ENCODE peak calls at places on chromosomes 1 and 21, in four cellular contexts. One of them, this sample, is unnamed.

GRCh38 chr21:34022557-34023335 is 50.6 kb upstream of the MRPS6 start:
- DNase-seq in H1: no peak
- DNase-seq in IMR-90: no peak
- DNase-seq in mesendoderm: peak; percentile 16
- DNase-seq in this sample: no peak

GRCh38 chr1:234369784-234370183 is 3.5 kb upstream of the COA6 start:
- DNase-seq in H1: no peak
- DNase-seq in IMR-90: peak; percentile 81
- DNase-seq in mesendoderm: no peak
- DNase-seq in this sample: no peak

GRCh38 chr1:200741808-200742207 is 3.1 kb downstream of the CAMSAP2 start:
- DNase-seq in H1: no peak
- DNase-seq in IMR-90: no peak
- DNase-seq in mesendoderm: no peak
- DNase-seq in this sample: no peak

GRCh38 chr1:224245188-224245587 is 62.1 kb downstream of the DEGS1 start:
- DNase-seq in H1: no peak
- DNase-seq in IMR-90: peak; percentile 55
- DNase-seq in mesendoderm: no peak
- DNase-seq in this sample: no peak

GRCh38 chr1:167499657-167500056 is 18.7 kb downstream of the CD247 start:
- DNase-seq in H1: no peak
- DNase-seq in IMR-90: no peak
- DNase-seq in mesendoderm: no peak
- DNase-seq in this sample: no peak

GRCh38 chr1:116919802-116920201 is 10.1 kb downstream of the PTGFRN start:
- DNase-seq in H1: no peak
- DNase-seq in IMR-90: no peak
- DNase-seq in mesendoderm: peak; percentile 67
- DNase-seq in this sample: no peak

GRCh38 chr1:218751208-218751948 is 406.2 kb downstream of the TGFB2 start:
- DNase-seq in H1: no peak
- DNase-seq in IMR-90: no peak
- DNase-seq in mesendoderm: no peak
- DNase-seq in this sample: no peak

GRCh38 chr1:115873184-115873583 is 32.3 kb upstream of the NHLH2 start:
- DNase-seq in H1: no peak
- DNase-seq in IMR-90: no peak
- DNase-seq in mesendoderm: no peak
- DNase-seq in this sample: no peak

GRCh38 chr1:15007842-15008241 is 145.7 kb upstream of the TMEM51 start:
- DNase-seq in H1: no peak
- DNase-seq in IMR-90: no peak
- DNase-seq in mesendoderm: no peak
- DNase-seq in this sample: no peak

GRCh38 chr1:53061859-53062714 is at the start of gene PODN:
- DNase-seq in H1: no peak
- DNase-seq in IMR-90: no peak
- DNase-seq in mesendoderm: no peak
- DNase-seq in this sample: no peak

GRCh38 chr1:62926681-62927252 is 142.8 kb downstream of the ATG4C start:
- DNase-seq in H1: no peak
- DNase-seq in IMR-90: no peak
- DNase-seq in mesendoderm: peak; percentile 4
- DNase-seq in this sample: no peak

GRCh38 chr21:42236014-42236413 is 17.1 kb downstream of the ABCG1 start:
- DNase-seq in H1: no peak
- DNase-seq in IMR-90: no peak
- DNase-seq in mesendoderm: peak; percentile 38
- DNase-seq in this sample: no peak
- H4K5ac ChIP-seq in H1: no peak overlapping the region
- H4K5ac ChIP-seq in IMR-90: no peak overlapping the region
- H4K5ac ChIP-seq in mesendoderm: no peak overlapping the region
- H4K5ac ChIP-seq in this sample: no peak overlapping the region

GRCh38 chr1:89955806-89956205 is 39.1 kb upstream of the ZNF326 start:
- DNase-seq in H1: no peak
- DNase-seq in IMR-90: no peak
- DNase-seq in mesendoderm: no peak
- DNase-seq in this sample: no peak
- H3K56ac ChIP-seq in H1: no peak overlapping the region
- H3K56ac ChIP-seq in IMR-90: no peak overlapping the region
- H3K56ac ChIP-seq in mesendoderm: no peak overlapping the region
- H3K56ac ChIP-seq in this sample: no peak overlapping the region

DNA sequence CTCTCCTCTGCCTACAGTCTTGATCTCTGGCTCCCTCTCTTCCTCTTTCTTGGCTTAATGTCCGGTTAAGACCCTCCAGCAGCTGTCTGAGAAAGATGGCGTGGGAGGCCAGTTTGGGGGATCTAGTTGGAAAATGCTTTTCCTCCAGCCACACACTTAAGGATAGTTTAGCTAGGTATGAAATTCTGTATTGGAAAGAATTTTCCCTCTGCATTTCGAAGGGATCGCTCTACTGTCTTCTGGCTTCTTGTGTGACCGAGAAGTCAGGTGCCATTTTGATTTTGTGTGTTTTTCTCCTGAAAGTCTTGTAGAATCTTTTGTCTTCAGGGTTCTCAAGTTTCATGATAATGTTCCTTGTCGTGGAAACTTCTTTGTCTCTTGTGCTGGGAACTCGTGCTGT is 28.0 kb downstream of the PRKCZ start:
- DNase-seq in H1: no peak
- DNase-seq in IMR-90: no peak
- DNase-seq in mesendoderm: no peak
- DNase-seq in this sample: no peak
- H4K5ac ChIP-seq in H1: no peak overlapping the region
- H4K5ac ChIP-seq in IMR-90: no peak overlapping the region
- H4K5ac ChIP-seq in mesendoderm: no peak overlapping the region
- H4K5ac ChIP-seq in this sample: no peak overlapping the region

GRCh38 chr1:41673806-41674205 is 189.3 kb upstream of the EDN2 start:
- DNase-seq in H1: no peak
- DNase-seq in IMR-90: peak; percentile 17
- DNase-seq in mesendoderm: no peak
- DNase-seq in this sample: no peak

GRCh38 chr1:41672173-41672572 is 187.7 kb upstream of the EDN2 start:
- DNase-seq in H1: no peak
- DNase-seq in IMR-90: peak; percentile 86
- DNase-seq in mesendoderm: peak; percentile 93
- DNase-seq in this sample: no peak

GRCh38 chr1:41671116-41671755 is 186.8 kb upstream of the EDN2 start:
- DNase-seq in H1: no peak
- DNase-seq in IMR-90: no peak
- DNase-seq in mesendoderm: no peak
- DNase-seq in this sample: no peak

GRCh38 chr1:41673355-41673754 is 188.9 kb upstream of the EDN2 start:
- DNase-seq in H1: no peak
- DNase-seq in IMR-90: peak; percentile 64
- DNase-seq in mesendoderm: no peak
- DNase-seq in this sample: no peak

DNA sequence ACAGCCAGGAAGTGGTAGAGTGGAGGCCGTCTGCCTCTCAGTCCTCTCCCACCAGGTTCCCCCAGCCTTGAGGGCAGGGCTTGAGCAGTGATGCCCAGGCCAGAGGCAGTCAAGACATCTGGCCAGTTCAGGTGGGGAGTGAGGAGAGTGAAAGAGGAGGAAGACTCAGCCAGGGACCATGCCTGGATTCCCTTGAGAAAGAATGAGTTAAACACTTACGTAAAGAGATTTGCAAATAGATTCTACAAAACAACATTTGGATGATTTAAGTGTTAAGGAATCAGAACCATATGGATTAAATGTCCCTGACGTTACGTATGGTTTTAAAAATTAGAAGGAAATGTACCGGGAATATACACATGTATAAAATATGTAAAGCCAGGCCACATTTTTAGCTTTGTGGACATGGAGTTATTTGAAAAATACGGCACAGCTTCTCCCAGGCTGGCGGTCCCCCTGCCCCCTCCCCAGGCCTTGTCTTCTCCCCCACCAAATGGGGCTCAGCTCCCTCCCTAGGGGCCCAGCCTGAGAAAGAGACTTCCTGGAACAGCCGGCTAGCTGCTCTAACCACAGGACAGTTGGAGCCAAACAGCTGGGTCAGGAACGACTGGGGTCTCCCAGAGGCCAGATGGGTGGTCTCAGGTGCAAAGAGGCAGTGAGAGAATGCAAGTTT is 188.3 kb upstream of the EDN2 start:
- DNase-seq in H1: no peak
- DNase-seq in IMR-90: peak; percentile 95
- DNase-seq in mesendoderm: no peak
- DNase-seq in this sample: no peak
- H3K56ac ChIP-seq in H1: no peak overlapping the region
- H3K56ac ChIP-seq in IMR-90: peak overlapping the region; percentile 78
- H3K56ac ChIP-seq in mesendoderm: no peak overlapping the region
- H3K56ac ChIP-seq in this sample: no peak overlapping the region

GRCh38 chr21:45617021-45617930 is 26.2 kb upstream of the PCBP3 start:
- DNase-seq in H1: no peak
- DNase-seq in IMR-90: no peak
- DNase-seq in mesendoderm: no peak
- DNase-seq in this sample: peak; percentile 53

GRCh38 chr21:45613881-45614280 is 29.6 kb upstream of the PCBP3 start:
- DNase-seq in H1: no peak
- DNase-seq in IMR-90: no peak
- DNase-seq in mesendoderm: no peak
- DNase-seq in this sample: peak; percentile 16

GRCh38 chr21:45612096-45613019 is 31.2 kb upstream of the PCBP3 start:
- DNase-seq in H1: no peak
- DNase-seq in IMR-90: peak; percentile 90
- DNase-seq in mesendoderm: no peak
- DNase-seq in this sample: peak; percentile 18

GRCh38 chr21:45613396-45613795 is 30.1 kb upstream of the PCBP3 start:
- DNase-seq in H1: no peak
- DNase-seq in IMR-90: no peak
- DNase-seq in mesendoderm: no peak
- DNase-seq in this sample: peak; percentile 18

GRCh38 chr21:45615145-45615711 is 28.3 kb upstream of the PCBP3 start:
- DNase-seq in H1: no peak
- DNase-seq in IMR-90: peak; percentile 31
- DNase-seq in mesendoderm: no peak
- DNase-seq in this sample: peak; percentile 20
- H4K5ac ChIP-seq in H1: no peak overlapping the region
- H4K5ac ChIP-seq in IMR-90: no peak overlapping the region
- H4K5ac ChIP-seq in mesendoderm: no peak overlapping the region
- H4K5ac ChIP-seq in this sample: no peak overlapping the region

GRCh38 chr1:84433253-84434080 is 35.2 kb downstream of the DNASE2B start:
- DNase-seq in H1: no peak
- DNase-seq in IMR-90: peak; percentile 78
- DNase-seq in mesendoderm: peak; percentile 75
- DNase-seq in this sample: peak; percentile 33
- H3K56ac ChIP-seq in H1: no peak overlapping the region
- H3K56ac ChIP-seq in IMR-90: peak overlapping the region; percentile 35
- H3K56ac ChIP-seq in mesendoderm: no peak overlapping the region
- H3K56ac ChIP-seq in this sample: no peak overlapping the region

GRCh38 chr1:75600781-75601180 is 10.1 kb downstream of the SLC44A5 start:
- DNase-seq in H1: no peak
- DNase-seq in IMR-90: no peak
- DNase-seq in mesendoderm: no peak
- DNase-seq in this sample: no peak

DNA sequence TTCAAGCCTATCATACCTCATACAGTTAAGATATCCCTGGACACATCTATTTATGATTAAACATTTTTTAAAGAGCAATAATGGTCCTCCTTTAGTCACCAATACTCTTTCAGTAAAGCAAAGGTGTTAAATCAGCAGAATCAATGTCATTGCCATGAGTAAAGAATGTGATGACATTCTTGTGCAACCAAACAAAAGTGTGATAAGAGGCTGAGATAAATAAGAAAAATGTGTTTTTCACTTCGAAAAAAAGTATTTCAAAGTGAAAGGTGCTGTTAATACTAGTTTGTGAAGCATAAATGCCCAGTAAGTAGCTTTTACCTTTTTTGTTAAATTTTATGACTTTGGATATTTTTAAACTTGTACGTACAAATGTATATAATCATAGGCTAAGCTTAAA is 8.4 kb downstream of the SLC44A5 start:
- DNase-seq in H1: no peak
- DNase-seq in IMR-90: no peak
- DNase-seq in mesendoderm: no peak
- DNase-seq in this sample: no peak
- H4K5ac ChIP-seq in H1: no peak overlapping the region
- H4K5ac ChIP-seq in IMR-90: no peak overlapping the region
- H4K5ac ChIP-seq in mesendoderm: no peak overlapping the region
- H4K5ac ChIP-seq in this sample: no peak overlapping the region

GRCh38 chr21:15343066-15343465 is 278.3 kb upstream of the NRIP1 start:
- DNase-seq in H1: no peak
- DNase-seq in IMR-90: no peak
- DNase-seq in mesendoderm: no peak
- DNase-seq in this sample: no peak
- H3K56ac ChIP-seq in H1: no peak overlapping the region
- H3K56ac ChIP-seq in IMR-90: no peak overlapping the region
- H3K56ac ChIP-seq in mesendoderm: no peak overlapping the region
- H3K56ac ChIP-seq in this sample: no peak overlapping the region

DNA sequence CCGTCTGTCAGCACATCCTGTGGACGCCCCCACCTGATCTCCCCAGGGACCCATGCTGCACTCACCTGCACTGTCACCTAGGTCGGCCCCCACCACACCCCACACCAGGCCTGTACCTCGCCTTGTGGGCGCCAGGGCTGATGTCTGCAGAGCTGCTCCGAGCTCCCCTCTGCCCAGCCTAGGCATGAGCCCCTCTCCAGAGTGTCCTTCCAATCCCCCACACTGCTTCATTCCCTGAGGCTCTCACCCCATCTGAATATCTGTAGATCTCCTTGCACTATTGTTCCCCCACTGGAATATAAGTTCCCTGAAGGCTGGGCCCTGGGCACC is 12.2 kb downstream of the UMODL1 start:
- DNase-seq in H1: no peak
- DNase-seq in IMR-90: no peak
- DNase-seq in mesendoderm: no peak
- DNase-seq in this sample: no peak
- H4K5ac ChIP-seq in H1: no peak overlapping the region
- H4K5ac ChIP-seq in IMR-90: no peak overlapping the region
- H4K5ac ChIP-seq in mesendoderm: no peak overlapping the region
- H4K5ac ChIP-seq in this sample: no peak overlapping the region